ENCODE peak calls at places on chromosomes 5 and 9, in six cellular contexts. One of them, this sample, is unnamed.
A peak's percentile ranks its signal among the peaks of the same experiment; 100 is the strongest.

GRCh38 chr9:15824310-15824709 is 271.5 kb downstream of the CCDC171 start:
- DNase-seq in HepG2: peak; percentile 28
- DNase-seq in K562: no peak
- DNase-seq in A549: no peak
- DNase-seq in GM12878: no peak
- DNase-seq in HCT116: peak; percentile 48
- DNase-seq in this sample: peak; percentile 63

GRCh38 chr9:111456536-111456935 is 27.6 kb downstream of the ECPAS start:
- DNase-seq in HepG2: no peak
- DNase-seq in K562: no peak
- DNase-seq in A549: no peak
- DNase-seq in GM12878: no peak
- DNase-seq in HCT116: no peak
- DNase-seq in this sample: no peak

GRCh38 chr9:78127271-78128225 is 95.9 kb upstream of the GNAQ start:
- DNase-seq in HepG2: no peak
- DNase-seq in K562: no peak
- DNase-seq in A549: no peak
- DNase-seq in GM12878: no peak
- DNase-seq in HCT116: no peak
- DNase-seq in this sample: no peak

GRCh38 chr9:97525451-97525850 is 24.0 kb downstream of the TMOD1 start:
- DNase-seq in HepG2: no peak
- DNase-seq in K562: no peak
- DNase-seq in A549: no peak
- DNase-seq in GM12878: no peak
- DNase-seq in HCT116: no peak
- DNase-seq in this sample: no peak

GRCh38 chr5:96577909-96578308 is 84.3 kb upstream of the CAST start:
- DNase-seq in HepG2: no peak
- DNase-seq in K562: no peak
- DNase-seq in A549: no peak
- DNase-seq in GM12878: no peak
- DNase-seq in HCT116: no peak
- DNase-seq in this sample: no peak

GRCh38 chr5:117801583-117801982 is 1186.8 kb downstream of the DTWD2 start:
- DNase-seq in HepG2: no peak
- DNase-seq in K562: no peak
- DNase-seq in A549: no peak
- DNase-seq in GM12878: no peak
- DNase-seq in HCT116: no peak
- DNase-seq in this sample: no peak

GRCh38 chr5:69484891-69485290 is 7.7 kb upstream of the OCLN start:
- DNase-seq in HepG2: peak; percentile 24
- DNase-seq in K562: no peak
- DNase-seq in A549: no peak
- DNase-seq in GM12878: no peak
- DNase-seq in HCT116: no peak
- DNase-seq in this sample: no peak

GRCh38 chr5:95669540-95669939 is 13.3 kb downstream of the SPATA9 start:
- DNase-seq in HepG2: no peak
- DNase-seq in K562: no peak
- DNase-seq in A549: no peak
- DNase-seq in GM12878: no peak
- DNase-seq in HCT116: no peak
- DNase-seq in this sample: no peak

GRCh38 chr9:82720515-82720914 is 342.4 kb downstream of the RASEF start:
- DNase-seq in HepG2: no peak
- DNase-seq in K562: no peak
- DNase-seq in A549: no peak
- DNase-seq in GM12878: no peak
- DNase-seq in HCT116: no peak
- DNase-seq in this sample: no peak

GRCh38 chr5:41636605-41637004 is 126.2 kb upstream of the PLCXD3 start:
- DNase-seq in HepG2: peak; percentile 54
- DNase-seq in K562: peak; percentile 27
- DNase-seq in A549: peak; percentile 3
- DNase-seq in GM12878: no peak
- DNase-seq in HCT116: peak; percentile 22
- DNase-seq in this sample: peak; percentile 80

GRCh38 chr9:20243866-20244647 is 378.2 kb downstream of the MLLT3 start:
- DNase-seq in HepG2: no peak
- DNase-seq in K562: no peak
- DNase-seq in A549: no peak
- DNase-seq in GM12878: no peak
- DNase-seq in HCT116: no peak
- DNase-seq in this sample: no peak

GRCh38 chr9:113454914-113455761 is 8.4 kb upstream of the RGS3 start:
- DNase-seq in HepG2: peak; percentile 83
- DNase-seq in K562: peak; percentile 61
- DNase-seq in A549: no peak
- DNase-seq in GM12878: no peak
- DNase-seq in HCT116: peak; percentile 16
- DNase-seq in this sample: peak; percentile 48

GRCh38 chr5:34064656-34065055 is 21.6 kb upstream of the C1QTNF3 start:
- DNase-seq in HepG2: no peak
- DNase-seq in K562: no peak
- DNase-seq in A549: no peak
- DNase-seq in GM12878: no peak
- DNase-seq in HCT116: no peak
- DNase-seq in this sample: no peak

GRCh38 chr5:94241288-94241651 is 377.1 kb downstream of the KIAA0825 start:
- DNase-seq in HepG2: peak; percentile 6
- DNase-seq in K562: no peak
- DNase-seq in A549: no peak
- DNase-seq in GM12878: no peak
- DNase-seq in HCT116: peak; percentile 62
- DNase-seq in this sample: no peak
- TF ChIP-seq REST in HepG2: no peak
- TF ChIP-seq REST in K562: no peak
- TF ChIP-seq REST in A549: no peak
- TF ChIP-seq REST in GM12878: no peak
- TF ChIP-seq REST in HCT116: no peak
- TF ChIP-seq REST in this sample: no peak

GRCh38 chr9:35102465-35102768 is 514 bp downstream of the STOML2 start:
- DNase-seq in HepG2: no peak
- DNase-seq in K562: no peak
- DNase-seq in A549: no peak
- DNase-seq in GM12878: no peak
- DNase-seq in HCT116: no peak
- DNase-seq in this sample: peak; percentile 34
- TF ChIP-seq REST in HepG2: no peak
- TF ChIP-seq REST in K562: no peak
- TF ChIP-seq REST in A549: no peak
- TF ChIP-seq REST in GM12878: no peak
- TF ChIP-seq REST in HCT116: no peak
- TF ChIP-seq REST in this sample: no peak

GRCh38 chr5:57386958-57387357 is 95.7 kb downstream of the ACTBL2 start:
- DNase-seq in HepG2: no peak
- DNase-seq in K562: no peak
- DNase-seq in A549: no peak
- DNase-seq in GM12878: no peak
- DNase-seq in HCT116: no peak
- DNase-seq in this sample: peak; percentile 15

GRCh38 chr5:57382665-57383064 is 99.9 kb downstream of the ACTBL2 start:
- DNase-seq in HepG2: no peak
- DNase-seq in K562: no peak
- DNase-seq in A549: no peak
- DNase-seq in GM12878: no peak
- DNase-seq in HCT116: no peak
- DNase-seq in this sample: no peak

GRCh38 chr5:57383093-57383861 is 99.3 kb downstream of the ACTBL2 start:
- DNase-seq in HepG2: peak; percentile 30
- DNase-seq in K562: peak; percentile 68
- DNase-seq in A549: peak; percentile 85
- DNase-seq in GM12878: no peak
- DNase-seq in HCT116: peak; percentile 92
- DNase-seq in this sample: peak; percentile 5
- TF ChIP-seq REST in HepG2: no peak
- TF ChIP-seq REST in K562: no peak
- TF ChIP-seq REST in A549: no peak
- TF ChIP-seq REST in GM12878: no peak
- TF ChIP-seq REST in HCT116: no peak
- TF ChIP-seq REST in this sample: no peak

DNA sequence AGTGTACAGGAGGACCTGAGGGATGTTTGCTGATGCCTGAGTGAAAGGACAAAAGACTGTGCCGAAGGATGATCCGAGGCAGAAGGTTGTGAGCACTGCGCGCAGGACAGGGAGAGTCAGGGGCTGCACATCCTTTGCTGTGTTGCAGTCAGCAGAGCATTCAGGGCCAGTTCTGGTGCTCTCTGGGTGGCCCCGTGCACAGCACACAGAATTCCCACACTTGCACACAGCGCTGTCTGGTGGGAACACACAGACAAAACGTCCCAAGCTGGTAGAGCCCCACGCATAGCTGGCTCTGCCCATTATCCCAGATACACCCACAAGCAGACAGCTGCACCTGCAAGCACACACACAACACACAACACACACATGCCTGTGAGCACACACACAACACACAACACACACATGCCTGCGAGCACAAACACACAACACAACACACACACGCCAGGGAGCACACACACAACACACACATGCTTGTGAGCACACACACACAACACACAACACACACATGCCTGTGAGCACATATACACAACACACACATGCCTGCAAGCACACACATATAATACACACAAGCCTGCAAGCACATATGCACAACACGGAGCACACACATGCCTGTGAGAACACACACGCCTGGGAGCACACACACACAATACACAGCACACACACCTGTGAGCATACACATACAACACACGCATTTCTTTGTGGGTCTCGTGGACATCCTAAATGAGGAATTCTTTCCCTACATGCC is 74.4 kb downstream of the FGF18 start:
- DNase-seq in HepG2: no peak
- DNase-seq in K562: no peak
- DNase-seq in A549: no peak
- DNase-seq in GM12878: no peak
- DNase-seq in HCT116: no peak
- DNase-seq in this sample: no peak
- TF ChIP-seq REST in HepG2: no peak
- TF ChIP-seq REST in K562: no peak
- TF ChIP-seq REST in A549: no peak
- TF ChIP-seq REST in GM12878: no peak
- TF ChIP-seq REST in HCT116: no peak
- TF ChIP-seq REST in this sample: no peak

DNA sequence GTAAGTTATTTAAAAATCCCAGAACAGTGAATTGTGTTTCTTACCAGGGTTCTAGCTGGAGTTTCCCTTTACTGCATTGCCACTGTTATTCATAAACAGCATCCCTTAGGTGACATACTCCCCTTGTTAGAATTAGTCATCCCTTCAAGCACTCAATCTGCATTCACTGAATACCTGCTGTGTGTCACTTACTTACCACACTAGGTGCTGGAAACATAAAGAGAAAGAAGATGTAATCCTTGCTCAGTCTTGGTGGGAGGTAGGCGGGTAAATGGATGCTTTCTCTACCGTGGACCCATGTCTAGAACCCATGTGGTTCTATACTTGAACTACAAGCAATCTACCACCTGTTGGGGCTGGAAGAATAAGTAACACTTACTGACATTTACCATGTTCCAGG is 371.6 kb downstream of the KDM4C start:
- DNase-seq in HepG2: no peak
- DNase-seq in K562: no peak
- DNase-seq in A549: no peak
- DNase-seq in GM12878: no peak
- DNase-seq in HCT116: no peak
- DNase-seq in this sample: peak; percentile 37
- TF ChIP-seq REST in HepG2: no peak
- TF ChIP-seq REST in K562: no peak
- TF ChIP-seq REST in A549: no peak
- TF ChIP-seq REST in GM12878: no peak
- TF ChIP-seq REST in HCT116: no peak
- TF ChIP-seq REST in this sample: no peak

GRCh38 chr9:95874989-95875304 is 544 bp upstream of the ERCC6L2 start:
- DNase-seq in HepG2: peak; percentile 7
- DNase-seq in K562: peak; percentile 44
- DNase-seq in A549: peak; percentile 18
- DNase-seq in GM12878: no peak
- DNase-seq in HCT116: no peak
- DNase-seq in this sample: peak; percentile 18
- TF ChIP-seq REST in HepG2: no peak
- TF ChIP-seq REST in K562: no peak
- TF ChIP-seq REST in A549: no peak
- TF ChIP-seq REST in GM12878: no peak
- TF ChIP-seq REST in HCT116: no peak
- TF ChIP-seq REST in this sample: no peak

GRCh38 chr5:125813221-125813974 is 609.8 kb upstream of the GRAMD2B start:
- DNase-seq in HepG2: no peak
- DNase-seq in K562: no peak
- DNase-seq in A549: no peak
- DNase-seq in GM12878: no peak
- DNase-seq in HCT116: no peak
- DNase-seq in this sample: peak; percentile 1

DNA sequence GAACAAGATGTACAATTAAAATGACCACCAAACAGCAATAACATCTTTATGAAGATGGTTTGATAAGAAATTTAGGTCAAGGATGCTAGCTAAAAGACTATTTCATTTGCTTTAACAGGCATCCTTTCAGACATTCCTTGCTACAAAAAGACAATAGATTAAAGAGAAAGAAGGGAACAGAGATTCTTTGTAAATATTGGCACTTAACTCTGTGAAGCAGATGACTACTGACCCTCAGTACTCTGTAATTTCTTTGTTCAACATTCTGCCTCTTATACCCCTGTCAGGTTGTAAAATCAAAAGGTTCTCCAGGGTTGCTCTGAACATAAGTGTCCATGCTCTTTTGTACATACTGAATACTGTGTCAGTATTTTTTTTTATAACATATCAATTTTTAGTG is 610.6 kb upstream of the GRAMD2B start:
- DNase-seq in HepG2: no peak
- DNase-seq in K562: no peak
- DNase-seq in A549: no peak
- DNase-seq in GM12878: no peak
- DNase-seq in HCT116: no peak
- DNase-seq in this sample: peak; percentile 23
- TF ChIP-seq REST in HepG2: no peak
- TF ChIP-seq REST in K562: no peak
- TF ChIP-seq REST in A549: no peak
- TF ChIP-seq REST in GM12878: no peak
- TF ChIP-seq REST in HCT116: no peak
- TF ChIP-seq REST in this sample: no peak

GRCh38 chr5:108148715-108149139 is 233.2 kb downstream of the FBXL17 start:
- DNase-seq in HepG2: peak; percentile 5
- DNase-seq in K562: no peak
- DNase-seq in A549: peak; percentile 5
- DNase-seq in GM12878: no peak
- DNase-seq in HCT116: no peak
- DNase-seq in this sample: peak; percentile 55
- TF ChIP-seq REST in HepG2: no peak
- TF ChIP-seq REST in K562: no peak
- TF ChIP-seq REST in A549: no peak
- TF ChIP-seq REST in GM12878: no peak
- TF ChIP-seq REST in HCT116: no peak
- TF ChIP-seq REST in this sample: no peak